ENCODE peak calls at places on chromosomes 12 and 14, in four cellular contexts. One of them, this sample, is unnamed.
A peak's percentile ranks its signal among the peaks of the same experiment; 100 is the strongest.

GRCh38 chr12:113259499-113259953 is 38.3 kb downstream of the TPCN1 start:
- DNase-seq in GM12878: no peak
- DNase-seq in HEK293T: no peak
- DNase-seq in HepG2: peak; percentile 78
- DNase-seq in this sample: no peak

GRCh38 chr12:84840356-84840755 is 72.2 kb downstream of the SLC6A15 start:
- DNase-seq in GM12878: no peak
- DNase-seq in HEK293T: no peak
- DNase-seq in HepG2: no peak
- DNase-seq in this sample: no peak

GRCh38 chr12:97275261-97276197 is 187.1 kb upstream of the RMST start:
- DNase-seq in GM12878: no peak
- DNase-seq in HEK293T: no peak
- DNase-seq in HepG2: no peak
- DNase-seq in this sample: no peak

GRCh38 chr12:97764700-97765099 is 302.1 kb downstream of the RMST start:
- DNase-seq in GM12878: no peak
- DNase-seq in HEK293T: no peak
- DNase-seq in HepG2: peak; percentile 10
- DNase-seq in this sample: no peak

GRCh38 chr14:78593949-78594348 is 423.8 kb downstream of the NRXN3 start:
- DNase-seq in GM12878: no peak
- DNase-seq in HEK293T: no peak
- DNase-seq in HepG2: no peak
- DNase-seq in this sample: no peak

GRCh38 chr14:71371711-71372396 is 464.6 kb downstream of the PCNX1 start:
- DNase-seq in GM12878: no peak
- DNase-seq in HEK293T: no peak
- DNase-seq in HepG2: no peak
- DNase-seq in this sample: peak; percentile 22

GRCh38 chr12:40502322-40502721 is 189.9 kb upstream of the CNTN1 start:
- DNase-seq in GM12878: no peak
- DNase-seq in HEK293T: no peak
- DNase-seq in HepG2: no peak
- DNase-seq in this sample: peak; percentile 1

GRCh38 chr12:122964439-122965257 is 1.6 kb downstream of the ABCB9 start:
- DNase-seq in GM12878: no peak
- DNase-seq in HEK293T: no peak
- DNase-seq in HepG2: peak; percentile 54
- DNase-seq in this sample: no peak

GRCh38 chr12:24244801-24245200 is 295.3 kb upstream of the SOX5 start:
- DNase-seq in GM12878: no peak
- DNase-seq in HEK293T: no peak
- DNase-seq in HepG2: no peak
- DNase-seq in this sample: no peak

GRCh38 chr12:54033980-54034783 is 1.3 kb downstream of the HOXC5 start:
- DNase-seq in GM12878: no peak
- DNase-seq in HEK293T: no peak
- DNase-seq in HepG2: no peak
- DNase-seq in this sample: no peak

GRCh38 chr12:123427036-123427769 is 9.3 kb downstream of the RILPL2 start:
- DNase-seq in GM12878: peak; percentile 97
- DNase-seq in HEK293T: no peak
- DNase-seq in HepG2: no peak
- DNase-seq in this sample: no peak

GRCh38 chr12:66688836-66689439 is 10.1 kb upstream of the GRIP1 start:
- DNase-seq in GM12878: no peak
- DNase-seq in HEK293T: peak; percentile 73
- DNase-seq in HepG2: peak; percentile 65
- DNase-seq in this sample: peak; percentile 41

GRCh38 chr12:71562681-71563595 is 100.7 kb downstream of the ZFC3H1 start:
- DNase-seq in GM12878: no peak
- DNase-seq in HEK293T: no peak
- DNase-seq in HepG2: no peak
- DNase-seq in this sample: no peak

GRCh38 chr12:700061-700460 is 36.8 kb upstream of the NINJ2 start:
- DNase-seq in GM12878: no peak
- DNase-seq in HEK293T: no peak
- DNase-seq in HepG2: peak; percentile 20
- DNase-seq in this sample: no peak

GRCh38 chr14:90408713-90409112 is 11.9 kb downstream of the CALM1 start:
- DNase-seq in GM12878: no peak
- DNase-seq in HEK293T: no peak
- DNase-seq in HepG2: no peak
- DNase-seq in this sample: no peak

GRCh38 chr14:73787760-73788508 is 63.7 kb upstream of the PTGR2 start:
- DNase-seq in GM12878: no peak
- DNase-seq in HEK293T: no peak
- DNase-seq in HepG2: no peak
- DNase-seq in this sample: no peak

GRCh38 chr14:70708717-70709570 is 67.2 kb downstream of the TTC9 start:
- DNase-seq in GM12878: no peak
- DNase-seq in HEK293T: no peak
- DNase-seq in HepG2: no peak
- DNase-seq in this sample: no peak

GRCh38 chr12:110619534-110619953 is 5.6 kb downstream of the TCTN1 start:
- DNase-seq in GM12878: peak; percentile 80
- DNase-seq in HEK293T: no peak
- DNase-seq in HepG2: no peak
- DNase-seq in this sample: no peak

GRCh38 chr12:17264603-17265002 is 658.6 kb upstream of the LMO3 start:
- DNase-seq in GM12878: no peak
- DNase-seq in HEK293T: no peak
- DNase-seq in HepG2: no peak
- DNase-seq in this sample: no peak

GRCh38 chr14:97408937-97409860 is 612.0 kb downstream of the VRK1 start:
- DNase-seq in GM12878: peak; percentile 27
- DNase-seq in HEK293T: no peak
- DNase-seq in HepG2: no peak
- DNase-seq in this sample: no peak

GRCh38 chr14:105433161-105433605 is 13.6 kb downstream of the MTA1 start:
- DNase-seq in GM12878: no peak
- DNase-seq in HEK293T: no peak
- DNase-seq in HepG2: no peak
- DNase-seq in this sample: no peak

GRCh38 chr14:104977008-104977680 is 1.0 kb downstream of the AHNAK2 start:
- DNase-seq in GM12878: no peak
- DNase-seq in HEK293T: no peak
- DNase-seq in HepG2: no peak
- DNase-seq in this sample: no peak

GRCh38 chr12:32548691-32549412 is 130.2 kb upstream of the DNM1L start:
- DNase-seq in GM12878: no peak
- DNase-seq in HEK293T: no peak
- DNase-seq in HepG2: no peak
- DNase-seq in this sample: no peak

GRCh38 chr12:1131811-1132224 is 140.8 kb downstream of the ERC1 start:
- DNase-seq in GM12878: no peak
- DNase-seq in HEK293T: no peak
- DNase-seq in HepG2: no peak
- DNase-seq in this sample: no peak

GRCh38 chr14:65916055-65916454 is 503.5 kb downstream of the FUT8 start:
- DNase-seq in GM12878: no peak
- DNase-seq in HEK293T: no peak
- DNase-seq in HepG2: no peak
- DNase-seq in this sample: no peak

GRCh38 chr12:112450725-112451124 is 32.0 kb downstream of the PTPN11 start:
- DNase-seq in GM12878: no peak
- DNase-seq in HEK293T: no peak
- DNase-seq in HepG2: no peak
- DNase-seq in this sample: no peak

GRCh38 chr14:69084023-69084422 is 68.9 kb downstream of the DCAF5 start:
- DNase-seq in GM12878: no peak
- DNase-seq in HEK293T: no peak
- DNase-seq in HepG2: no peak
- DNase-seq in this sample: no peak

GRCh38 chr12:120874547-120875245 is 29.5 kb downstream of the SPPL3 start:
- DNase-seq in GM12878: no peak
- DNase-seq in HEK293T: no peak
- DNase-seq in HepG2: no peak
- DNase-seq in this sample: no peak

GRCh38 chr12:116528498-116528897 is 30.7 kb upstream of the MAP1LC3B2 start:
- DNase-seq in GM12878: no peak
- DNase-seq in HEK293T: no peak
- DNase-seq in HepG2: no peak
- DNase-seq in this sample: no peak

GRCh38 chr12:116524964-116525379 is 34.2 kb upstream of the MAP1LC3B2 start:
- DNase-seq in GM12878: no peak
- DNase-seq in HEK293T: no peak
- DNase-seq in HepG2: no peak
- DNase-seq in this sample: no peak

GRCh38 chr12:116528067-116528466 is 31.1 kb upstream of the MAP1LC3B2 start:
- DNase-seq in GM12878: no peak
- DNase-seq in HEK293T: no peak
- DNase-seq in HepG2: no peak
- DNase-seq in this sample: no peak

GRCh38 chr12:116524311-116524710 is 34.9 kb upstream of the MAP1LC3B2 start:
- DNase-seq in GM12878: no peak
- DNase-seq in HEK293T: no peak
- DNase-seq in HepG2: no peak
- DNase-seq in this sample: no peak

GRCh38 chr12:116525418-116526001 is 33.7 kb upstream of the MAP1LC3B2 start:
- DNase-seq in GM12878: no peak
- DNase-seq in HEK293T: no peak
- DNase-seq in HepG2: no peak
- DNase-seq in this sample: no peak
- TF ChIP-seq TARDBP in GM12878: no peak
- TF ChIP-seq TARDBP in HEK293T: no peak
- TF ChIP-seq TARDBP in HepG2: no peak
- TF ChIP-seq TARDBP in this sample: no peak

DNA sequence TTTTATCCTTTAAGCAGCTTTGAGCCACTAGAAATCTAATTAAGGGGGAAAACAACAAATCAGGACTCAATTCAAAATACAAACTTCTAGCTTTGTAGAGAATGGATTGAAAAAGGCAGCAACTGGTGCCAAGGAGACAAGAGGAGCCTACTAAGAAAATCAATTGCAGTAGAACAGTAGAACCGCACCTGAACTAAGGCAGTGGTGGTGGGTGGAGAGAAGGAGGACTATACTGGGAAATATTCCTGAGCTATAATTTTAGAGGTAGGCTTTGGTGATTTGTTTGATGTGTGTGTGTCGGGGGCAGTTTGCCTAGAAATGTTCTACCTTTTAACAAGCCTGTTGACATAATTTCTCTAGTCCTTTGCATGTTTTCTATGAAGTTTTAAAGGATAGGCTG is 270.9 kb upstream of the SYT10 start:
- DNase-seq in GM12878: no peak
- DNase-seq in HEK293T: no peak
- DNase-seq in HepG2: no peak
- DNase-seq in this sample: no peak
- TF ChIP-seq TARDBP in GM12878: no peak
- TF ChIP-seq TARDBP in HEK293T: no peak
- TF ChIP-seq TARDBP in HepG2: no peak
- TF ChIP-seq TARDBP in this sample: no peak

DNA sequence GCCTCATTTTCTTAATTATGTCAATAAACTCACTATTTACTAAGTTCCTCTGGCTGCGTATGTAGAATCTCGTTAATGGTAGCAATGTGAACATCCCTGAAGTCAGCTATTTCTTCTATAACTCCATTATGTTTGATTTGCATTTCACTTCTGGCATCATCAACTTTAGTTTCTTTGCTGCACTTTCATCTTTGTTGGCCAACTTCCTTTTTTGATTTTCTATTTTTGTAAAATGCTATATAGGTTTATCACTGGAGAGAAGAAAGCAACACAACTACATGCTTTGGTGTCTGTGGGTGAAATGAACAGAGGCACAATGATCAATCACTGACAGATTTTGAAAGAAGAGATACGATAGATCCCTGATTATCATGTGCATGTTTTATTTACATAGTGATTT is 58.5 kb upstream of the ATF7IP start:
- DNase-seq in GM12878: no peak
- DNase-seq in HEK293T: no peak
- DNase-seq in HepG2: no peak
- DNase-seq in this sample: no peak
- TF ChIP-seq TARDBP in GM12878: no peak
- TF ChIP-seq TARDBP in HEK293T: no peak
- TF ChIP-seq TARDBP in HepG2: no peak
- TF ChIP-seq TARDBP in this sample: no peak

DNA sequence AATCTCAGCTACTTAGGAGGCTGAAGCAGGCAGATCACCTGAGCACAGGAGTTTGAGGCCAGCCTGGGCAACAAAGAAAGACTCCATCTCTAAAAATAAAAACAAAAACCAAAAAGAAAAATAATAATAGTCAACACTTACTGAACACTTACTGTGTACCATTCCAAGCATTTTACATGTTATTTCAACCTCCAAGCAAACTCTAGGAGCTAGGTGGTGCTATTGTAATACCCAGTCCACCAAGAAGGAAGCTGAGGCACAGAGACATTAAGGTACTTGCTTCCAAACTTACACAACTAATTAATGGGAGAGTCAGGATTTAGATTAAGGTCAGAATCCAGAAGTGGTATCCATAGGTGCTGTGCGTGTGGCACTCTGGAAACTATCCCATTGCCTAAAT is 13.7 kb upstream of the OR6J1 start:
- DNase-seq in GM12878: no peak
- DNase-seq in HEK293T: no peak
- DNase-seq in HepG2: peak; percentile 59
- DNase-seq in this sample: peak; percentile 27
- TF ChIP-seq TARDBP in GM12878: no peak
- TF ChIP-seq TARDBP in HEK293T: no peak
- TF ChIP-seq TARDBP in HepG2: no peak
- TF ChIP-seq TARDBP in this sample: no peak

GRCh38 chr12:75825686-75826085 is 205.9 kb downstream of the PHLDA1 start:
- DNase-seq in GM12878: no peak
- DNase-seq in HEK293T: no peak
- DNase-seq in HepG2: no peak
- DNase-seq in this sample: no peak
- TF ChIP-seq TARDBP in GM12878: no peak
- TF ChIP-seq TARDBP in HEK293T: no peak
- TF ChIP-seq TARDBP in HepG2: no peak
- TF ChIP-seq TARDBP in this sample: no peak

DNA sequence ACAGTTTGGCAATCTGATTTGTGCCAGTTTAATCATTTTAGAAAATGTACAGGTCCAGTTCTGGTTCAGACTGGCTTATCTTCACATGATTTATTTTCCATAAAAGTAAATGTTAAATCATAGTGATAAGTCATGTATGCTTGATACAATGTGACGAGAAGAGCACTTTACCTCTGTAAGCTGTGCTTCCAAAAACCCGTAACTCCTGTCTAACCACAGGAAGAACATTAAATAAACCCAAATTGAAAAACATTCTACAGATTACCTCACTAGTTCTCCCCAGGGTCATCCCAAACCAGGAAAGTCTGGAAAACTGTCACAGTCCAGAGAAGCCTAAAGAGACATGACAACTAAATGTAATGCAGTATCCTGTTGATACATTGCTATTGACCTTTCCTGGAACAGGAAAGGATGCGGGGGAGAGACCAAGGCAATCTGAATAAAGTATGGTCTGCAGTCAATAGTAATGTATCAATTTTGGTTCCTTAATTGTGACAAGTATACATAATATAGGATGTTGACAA is 32.5 kb upstream of the DUSP6 start:
- DNase-seq in GM12878: no peak
- DNase-seq in HEK293T: no peak
- DNase-seq in HepG2: no peak
- DNase-seq in this sample: no peak
- TF ChIP-seq TARDBP in GM12878: no peak
- TF ChIP-seq TARDBP in HEK293T: no peak
- TF ChIP-seq TARDBP in HepG2: no peak
- TF ChIP-seq TARDBP in this sample: no peak